ENCODE peak calls at places on chromosomes 4 and X, in four cellular contexts. O is colonic mucosa, W is right lobe of liver, U is Peyer's patch. Y is an unnamed sample. For H3K4me1, the result is how much of the 10 kb centered on the place peaks cover.

GRCh38 chrX:112687189-112687691 is 7.5 kb upstream of the LHFPL1 start:
- DNase-seq in O (no peak), W (no peak), U (no peak), Y (no peak)

GRCh38 chr4:23674694-23675093 is 215.2 kb downstream of the PPARGC1A start:
- DNase-seq in O (no peak), W (no peak), U (no peak), Y (no peak)

GRCh38 chr4:165927815-165928214 is 54.8 kb downstream of the TLL1 start:
- DNase-seq in O (no peak), W (no peak), U (no peak), Y (no peak)

GRCh38 chr4:162403956-162404355 is 240.2 kb upstream of the FSTL5 start:
- DNase-seq in O (no peak), W (no peak), U (no peak), Y (no peak)

GRCh38 chr4:173257732-173258717 is 76.1 kb downstream of the HMGB2 start:
- DNase-seq in O (peak), W (peak), U (peak), Y (no peak)

GRCh38 chr4:93825551-93826216 is 2.9 kb upstream of the ATOH1 start:
- DNase-seq in O (no peak), W (no peak), U (no peak), Y (no peak)

GRCh38 chrX:122188751-122189150 is 995.3 kb upstream of the GRIA3 start:
- DNase-seq in O (no peak), W (no peak), U (no peak), Y (no peak)

GRCh38 chr4:165621983-165622382 is 243.2 kb downstream of the CPE start:
- DNase-seq in O (no peak), W (no peak), U (no peak), Y (no peak)

GRCh38 chrX:52262195-52262546 is 77.5 kb downstream of the MAGED4 start:
- DNase-seq in O (no peak), W (no peak), U (no peak), Y (no peak)

GRCh38 chrX:46477435-46477834 is 67.8 kb downstream of the ZNF674 start:
- DNase-seq in O (no peak), W (no peak), U (no peak), Y (no peak)

GRCh38 chr4:7735961-7736360 is 203.7 kb downstream of the AFAP1 start:
- DNase-seq in O (no peak), W (no peak), U (no peak), Y (no peak)

GRCh38 chr4:158649111-158649680 is 22.5 kb downstream of the C4orf46 start:
- DNase-seq in O (no peak), W (no peak), U (no peak), Y (no peak)

GRCh38 chrX:125439194-125439849 is 119.7 kb downstream of the TEX13C start:
- DNase-seq in O (no peak), W (no peak), U (no peak), Y (no peak)

GRCh38 chrX:1093112-1093511 is 119.3 kb downstream of the CRLF2 start:
- DNase-seq in O (no peak), W (no peak), U (no peak), Y (no peak)

GRCh38 chr4:117481742-117482141 is 396.4 kb upstream of the TRAM1L1 start:
- DNase-seq in O (no peak), W (no peak), U (no peak), Y (no peak)

GRCh38 chr4:99087887-99088484 is 602 bp downstream of the ADH5 start:
- DNase-seq in O (peak), W (peak), U (peak), Y (peak)

GRCh38 chr4:3488791-3489190 is 25.7 kb downstream of the DOK7 start:
- DNase-seq in O (no peak), W (no peak), U (no peak), Y (no peak)

GRCh38 chrX:138082881-138083280 is 517.0 kb downstream of the ZIC3 start:
- DNase-seq in O (no peak), W (no peak), U (no peak), Y (no peak)

GRCh38 chrX:10754445-10754844 is 134.1 kb upstream of the MID1 start:
- DNase-seq in O (no peak), W (no peak), U (no peak), Y (no peak)

GRCh38 chr4:30362436-30362835 is 357.7 kb upstream of the PCDH7 start:
- DNase-seq in O (no peak), W (no peak), U (no peak), Y (no peak)

GRCh38 chr4:138494931-138495330 is 252.8 kb upstream of the SLC7A11 start:
- DNase-seq in O (no peak), W (no peak), U (no peak), Y (no peak)

GRCh38 chrX:2584216-2584615 is 83.4 kb upstream of the DHRSX start:
- DNase-seq in O (no peak), W (no peak), U (no peak), Y (peak)

GRCh38 chr4:139184129-139184528 is 7.1 kb upstream of the ELF2 start:
- DNase-seq in O (no peak), W (no peak), U (no peak), Y (no peak)

GRCh38 chrX:1468250-1468772 is 15.6 kb upstream of the ASMTL start:
- DNase-seq in O (peak), W (no peak), U (peak), Y (no peak)

GRCh38 chr4:10737335-10737734 is 52.8 kb upstream of the CLNK start:
- DNase-seq in O (no peak), W (no peak), U (no peak), Y (no peak)

GRCh38 chr4:141815646-141816045 is 179.3 kb downstream of the IL15 start:
- DNase-seq in O (no peak), W (no peak), U (no peak), Y (peak)

GRCh38 chr4:5619913-5620625 is 88.3 kb downstream of the EVC2 start:
- DNase-seq in O (no peak), W (no peak), U (no peak), Y (no peak)

GRCh38 chrX:106331606-106332005 is 163.5 kb downstream of the PWWP3B start:
- DNase-seq in O (no peak), W (no peak), U (no peak), Y (no peak)

GRCh38 chr4:968621-969394 is 4.6 kb downstream of the DGKQ start:
- DNase-seq in O (no peak), W (peak), U (no peak), Y (no peak)

GRCh38 chrX:54419559-54420302 is 20.5 kb upstream of the TSR2 start:
- DNase-seq in O (no peak), W (no peak), U (peak), Y (no peak)

GRCh38 chr4:16801356-16801755 is 97.1 kb downstream of the LDB2 start:
- DNase-seq in O (no peak), W (no peak), U (no peak), Y (no peak)

GRCh38 chr4:161320377-161320776 is 843.4 kb downstream of the FSTL5 start:
- DNase-seq in O (no peak), W (no peak), U (no peak), Y (peak)

GRCh38 chr4:138235419-138235952 is 6.7 kb downstream of the SLC7A11 start:
- DNase-seq in O (no peak), W (no peak), U (no peak), Y (no peak)

DNA sequence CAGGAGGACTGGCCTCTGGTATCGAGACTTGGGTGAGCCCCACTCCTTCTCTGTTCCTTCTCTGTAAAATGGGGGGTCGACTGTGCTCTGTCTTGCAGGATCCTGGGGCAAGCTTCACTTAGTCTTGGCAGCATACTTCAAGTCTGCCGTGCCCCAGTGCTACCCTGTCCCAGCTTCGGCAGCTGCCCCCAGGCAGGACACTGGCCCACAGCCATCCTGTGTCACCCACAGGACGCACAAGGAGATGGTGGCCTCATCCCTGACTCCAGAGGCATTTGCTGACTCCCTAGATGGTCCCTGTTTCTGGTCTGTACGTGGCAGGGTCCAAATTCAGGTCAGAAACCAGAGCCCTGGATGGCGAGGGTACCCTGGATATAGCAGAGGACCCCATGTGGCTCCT is 7.1 kb upstream of the HAUS7 start:
- DNase-seq in O (no peak), W (no peak), U (no peak), Y (no peak)
- H3K4me1 ChIP-seq in O (under half), W (under half), U (under half), Y (under half)

GRCh38 chr4:168409089-168409801 is 71.0 kb downstream of the DDX60L start:
- DNase-seq in O (no peak), W (no peak), U (no peak), Y (no peak)
- H3K27ac ChIP-seq in O (peak), W (no peak), U (no peak), Y (no peak)

DNA sequence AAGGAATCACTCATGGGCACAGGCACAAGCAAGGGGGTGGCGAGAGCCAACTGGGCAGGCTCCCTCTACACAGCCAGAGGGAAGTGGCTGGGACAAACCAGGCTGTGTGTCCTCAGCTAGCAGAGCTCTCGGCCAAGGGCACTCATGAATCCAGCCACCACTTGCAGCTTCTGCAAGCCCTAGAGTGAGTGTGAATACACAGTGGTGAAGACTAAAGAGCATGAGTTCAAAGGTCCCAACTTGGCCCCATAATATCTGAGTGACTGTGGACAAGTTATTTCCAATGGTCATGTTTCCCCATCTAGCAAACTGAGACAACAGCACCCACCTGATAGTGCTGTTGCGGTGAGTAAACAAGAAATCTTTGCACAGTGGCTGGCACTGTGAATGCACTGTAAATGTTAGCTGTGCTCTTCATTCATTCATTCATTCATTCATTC is 51.7 kb downstream of the ADGRG2 start:
- DNase-seq in O (no peak), W (no peak), U (no peak), Y (no peak)
- H3K4me1 ChIP-seq in O (under half), W (under half), U (under half), Y (under half)

GRCh38 chr4:152463562-152463961 is 72.3 kb downstream of the FBXW7 start:
- DNase-seq in O (no peak), W (no peak), U (no peak), Y (no peak)
- H3K27ac ChIP-seq in O (no peak), W (no peak), U (no peak), Y (no peak)

GRCh38 chr4:188887905-188888304 is 748.7 kb downstream of the TRIML1 start:
- DNase-seq in O (no peak), W (no peak), U (no peak), Y (no peak)

DNA sequence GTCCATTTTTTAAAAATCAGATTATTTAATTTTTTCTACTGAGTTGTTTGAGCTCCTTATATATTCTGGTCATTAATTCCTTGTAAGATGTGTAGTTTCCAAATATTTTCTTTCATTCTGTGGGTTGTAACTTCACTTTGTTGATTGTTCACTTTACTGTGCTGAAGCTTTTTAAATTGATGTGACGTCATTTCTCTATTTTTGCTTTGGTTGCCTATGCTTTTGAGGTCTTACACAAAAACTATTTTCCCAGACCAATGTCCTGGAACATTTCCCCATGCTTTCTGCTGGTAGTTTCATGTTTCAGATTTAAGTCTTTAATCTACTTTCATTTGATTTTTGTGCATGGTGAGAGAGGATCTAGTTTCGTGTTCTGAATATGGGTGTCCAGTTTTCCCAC is 753.6 kb downstream of the TRIML1 start:
- DNase-seq in O (no peak), W (no peak), U (no peak), Y (no peak)
- H3K4me1 ChIP-seq in O (under half), W (under half), U (under half), Y (under half)

DNA sequence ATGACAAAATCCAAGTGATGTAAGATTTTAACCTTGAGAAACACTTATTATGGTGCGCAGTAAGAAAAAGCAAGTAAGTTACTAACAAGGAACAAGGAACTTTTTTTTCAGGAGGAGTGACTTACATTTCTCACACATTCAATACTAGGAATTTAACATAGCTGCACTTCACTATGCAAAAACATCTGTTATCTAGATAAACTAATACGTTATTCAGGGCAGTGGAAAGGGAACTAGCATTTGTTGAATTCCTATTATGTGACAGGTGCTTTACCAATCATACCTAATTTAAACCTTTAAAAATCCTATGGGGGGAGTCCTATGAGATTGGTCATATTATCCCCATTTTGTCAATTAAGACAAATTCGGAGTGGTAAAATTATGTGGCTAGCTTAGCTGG is 238.0 kb downstream of the NR3C2 start:
- DNase-seq in O (no peak), W (no peak), U (no peak), Y (no peak)
- H3K27ac ChIP-seq in O (peak), W (peak), U (no peak), Y (peak)

GRCh38 chrX:133965321-133965720 is 20.1 kb downstream of the GPC3 start:
- DNase-seq in O (no peak), W (no peak), U (no peak), Y (no peak)

GRCh38 chrX:133959972-133960371 is 25.4 kb downstream of the GPC3 start:
- DNase-seq in O (no peak), W (no peak), U (no peak), Y (no peak)

GRCh38 chrX:133956570-133957340 is 28.6 kb downstream of the GPC3 start:
- DNase-seq in O (no peak), W (no peak), U (no peak), Y (no peak)

GRCh38 chrX:133958997-133959688 is 26.3 kb downstream of the GPC3 start:
- DNase-seq in O (no peak), W (no peak), U (no peak), Y (no peak)

GRCh38 chrX:133961046-133961445 is 24.3 kb downstream of the GPC3 start:
- DNase-seq in O (no peak), W (no peak), U (no peak), Y (no peak)
- H3K4me1 ChIP-seq in O (under half), W (under half), U (under half), Y (under half)